ENCODE peak calls at places on chromosome X, in six cellular contexts. One of them, this sample, is unnamed.

GRCh38 chrX:133984857-133985163 is 584 bp downstream of the GPC3 start:
- DNase-seq in pulmonary artery endothelial cell: no peak
- DNase-seq in EH: no peak
- DNase-seq in Kasumi-1: no peak
- DNase-seq in memory B cell: no peak
- DNase-seq in body of pancreas: no peak
- DNase-seq in this sample: no peak

GRCh38 chrX:11386001-11386523 is 92.8 kb downstream of the AMELX start:
- DNase-seq in pulmonary artery endothelial cell: no peak
- DNase-seq in EH: peak
- DNase-seq in Kasumi-1: no peak
- DNase-seq in memory B cell: no peak
- DNase-seq in body of pancreas: no peak
- DNase-seq in this sample: no peak

GRCh38 chrX:151743651-151744470 is 9.3 kb downstream of the CNGA2 start:
- DNase-seq in pulmonary artery endothelial cell: no peak
- DNase-seq in EH: no peak
- DNase-seq in Kasumi-1: no peak
- DNase-seq in memory B cell: no peak
- DNase-seq in body of pancreas: no peak
- DNase-seq in this sample: no peak

GRCh38 chrX:67105758-67106116 is 438.1 kb upstream of the AR start:
- DNase-seq in pulmonary artery endothelial cell: no peak
- DNase-seq in EH: no peak
- DNase-seq in Kasumi-1: no peak
- DNase-seq in memory B cell: no peak
- DNase-seq in body of pancreas: no peak
- DNase-seq in this sample: no peak

GRCh38 chrX:150854856-150855255 is 43.6 kb downstream of the CD99L2 start:
- DNase-seq in pulmonary artery endothelial cell: no peak
- DNase-seq in EH: no peak
- DNase-seq in Kasumi-1: peak
- DNase-seq in memory B cell: no peak
- DNase-seq in body of pancreas: no peak
- DNase-seq in this sample: no peak

GRCh38 chrX:13293700-13294099 is 26.2 kb downstream of the ATXN3L start:
- DNase-seq in pulmonary artery endothelial cell: no peak
- DNase-seq in EH: peak
- DNase-seq in Kasumi-1: no peak
- DNase-seq in memory B cell: no peak
- DNase-seq in body of pancreas: no peak
- DNase-seq in this sample: no peak

GRCh38 chrX:153440556-153441135 is 5.2 kb downstream of the TREX2 start:
- DNase-seq in pulmonary artery endothelial cell: no peak
- DNase-seq in EH: no peak
- DNase-seq in Kasumi-1: no peak
- DNase-seq in memory B cell: no peak
- DNase-seq in body of pancreas: no peak
- DNase-seq in this sample: no peak

GRCh38 chrX:135185795-135186443 is 14.7 kb upstream of the CT55 start:
- DNase-seq in pulmonary artery endothelial cell: peak
- DNase-seq in EH: peak
- DNase-seq in Kasumi-1: peak
- DNase-seq in memory B cell: no peak
- DNase-seq in body of pancreas: peak
- DNase-seq in this sample: peak

GRCh38 chrX:100731441-100732281 is at the start of gene SYTL4:
- DNase-seq in pulmonary artery endothelial cell: no peak
- DNase-seq in EH: peak
- DNase-seq in Kasumi-1: no peak
- DNase-seq in memory B cell: no peak
- DNase-seq in body of pancreas: peak
- DNase-seq in this sample: no peak

GRCh38 chrX:54640721-54641120 is 110.7 kb downstream of the GNL3L start:
- DNase-seq in pulmonary artery endothelial cell: no peak
- DNase-seq in EH: no peak
- DNase-seq in Kasumi-1: no peak
- DNase-seq in memory B cell: no peak
- DNase-seq in body of pancreas: no peak
- DNase-seq in this sample: no peak

GRCh38 chrX:71671938-71672337 is 4.6 kb downstream of the LOC101059915 start:
- DNase-seq in pulmonary artery endothelial cell: no peak
- DNase-seq in EH: no peak
- DNase-seq in Kasumi-1: no peak
- DNase-seq in memory B cell: no peak
- DNase-seq in body of pancreas: no peak
- DNase-seq in this sample: no peak

GRCh38 chrX:34918856-34919255 is 23.7 kb upstream of the FAM47B start:
- DNase-seq in pulmonary artery endothelial cell: peak
- DNase-seq in EH: peak
- DNase-seq in Kasumi-1: peak
- DNase-seq in memory B cell: no peak
- DNase-seq in body of pancreas: no peak
- DNase-seq in this sample: no peak

GRCh38 chrX:46279925-46280313 is 265.3 kb downstream of the ZNF674 start:
- DNase-seq in pulmonary artery endothelial cell: peak
- DNase-seq in EH: peak
- DNase-seq in Kasumi-1: peak
- DNase-seq in memory B cell: no peak
- DNase-seq in body of pancreas: no peak
- DNase-seq in this sample: no peak

GRCh38 chrX:16635040-16635439 is 14.9 kb upstream of the S100G start:
- DNase-seq in pulmonary artery endothelial cell: no peak
- DNase-seq in EH: no peak
- DNase-seq in Kasumi-1: no peak
- DNase-seq in memory B cell: no peak
- DNase-seq in body of pancreas: no peak
- DNase-seq in this sample: no peak

GRCh38 chrX:132858018-132858417 is 100.4 kb downstream of the HS6ST2 start:
- DNase-seq in pulmonary artery endothelial cell: no peak
- DNase-seq in EH: no peak
- DNase-seq in Kasumi-1: peak
- DNase-seq in memory B cell: no peak
- DNase-seq in body of pancreas: no peak
- DNase-seq in this sample: no peak

GRCh38 chrX:38341442-38341841 is 11.0 kb upstream of the OTC start:
- DNase-seq in pulmonary artery endothelial cell: no peak
- DNase-seq in EH: no peak
- DNase-seq in Kasumi-1: no peak
- DNase-seq in memory B cell: no peak
- DNase-seq in body of pancreas: no peak
- DNase-seq in this sample: no peak

GRCh38 chrX:140439455-140439854 is 65.4 kb downstream of the SOX3 start:
- DNase-seq in pulmonary artery endothelial cell: no peak
- DNase-seq in EH: no peak
- DNase-seq in Kasumi-1: no peak
- DNase-seq in memory B cell: no peak
- DNase-seq in body of pancreas: peak
- DNase-seq in this sample: no peak

GRCh38 chrX:80139564-80139963 is 125.0 kb downstream of the TBX22 start:
- DNase-seq in pulmonary artery endothelial cell: no peak
- DNase-seq in EH: no peak
- DNase-seq in Kasumi-1: no peak
- DNase-seq in memory B cell: no peak
- DNase-seq in body of pancreas: no peak
- DNase-seq in this sample: no peak

GRCh38 chrX:142804085-142804484 is 221.6 kb upstream of the SPANXN4 start:
- DNase-seq in pulmonary artery endothelial cell: no peak
- DNase-seq in EH: no peak
- DNase-seq in Kasumi-1: no peak
- DNase-seq in memory B cell: no peak
- DNase-seq in body of pancreas: no peak
- DNase-seq in this sample: no peak

This sample was measured in naive B cell.